ENCODE peak calls at places on chromosomes 13 and 19, in five cellular contexts. E is heart left ventricle, M is body of pancreas, L is lower leg skin, D is hepatocyte. Q is an unnamed sample.

GRCh38 chr13:30037766-30038165 is 187.3 kb upstream of the UBL3 start:
- DNase-seq in L (no peak), M (no peak), D (no peak), E (no peak), Q (no peak)

GRCh38 chr19:42229855-42230331 is 9.8 kb downstream of the ZNF526 start:
- DNase-seq in M (no peak), D (no peak), L (no peak), E (no peak), Q (no peak)

GRCh38 chr13:50015263-50015662 is at the start of gene KCNRG:
- DNase-seq in L (no peak), D (no peak), M (no peak), E (no peak), Q (no peak)

GRCh38 chr13:35552172-35552844 is 75.8 kb upstream of the MAB21L1 start:
- DNase-seq in D (no peak), M (no peak), E (no peak), L (no peak), Q (no peak)

GRCh38 chr13:26919311-26919710 is 158.7 kb upstream of the GPR12 start:
- DNase-seq in L (no peak), D (no peak), E (no peak), M (no peak), Q (no peak)

GRCh38 chr13:30169442-30169841 is 137.9 kb downstream of the KATNAL1 start:
- DNase-seq in L (no peak), E (no peak), M (no peak), D (no peak), Q (no peak)

GRCh38 chr19:34265221-34265650 is 10.9 kb downstream of the GARRE1 start:
- DNase-seq in D (no peak), L (no peak), E (peak), M (peak), Q (peak)

GRCh38 chr19:4830768-4831265 is 695 bp downstream of the TICAM1 start:
- DNase-seq in D (no peak), M (no peak), L (no peak), E (no peak), Q (no peak)

GRCh38 chr19:40592170-40592569 is 9.0 kb upstream of the LTBP4 start:
- DNase-seq in E (no peak), L (no peak), D (no peak), M (no peak), Q (no peak)

GRCh38 chr19:501646-502045 is 5.4 kb downstream of the MADCAM1 start:
- DNase-seq in L (no peak), E (no peak), D (peak), M (no peak), Q (no peak)

GRCh38 chr19:498591-498950 is 2.3 kb downstream of the MADCAM1 start:
- DNase-seq in M (no peak), E (no peak), D (peak), L (no peak), Q (peak)

GRCh38 chr19:497861-498590 is 1.7 kb downstream of the MADCAM1 start:
- DNase-seq in E (no peak), M (no peak), D (peak), L (no peak), Q (peak)

GRCh38 chr19:497476-497860 is 1.2 kb downstream of the MADCAM1 start:
- DNase-seq in D (no peak), M (no peak), E (no peak), L (no peak), Q (no peak)

DNA sequence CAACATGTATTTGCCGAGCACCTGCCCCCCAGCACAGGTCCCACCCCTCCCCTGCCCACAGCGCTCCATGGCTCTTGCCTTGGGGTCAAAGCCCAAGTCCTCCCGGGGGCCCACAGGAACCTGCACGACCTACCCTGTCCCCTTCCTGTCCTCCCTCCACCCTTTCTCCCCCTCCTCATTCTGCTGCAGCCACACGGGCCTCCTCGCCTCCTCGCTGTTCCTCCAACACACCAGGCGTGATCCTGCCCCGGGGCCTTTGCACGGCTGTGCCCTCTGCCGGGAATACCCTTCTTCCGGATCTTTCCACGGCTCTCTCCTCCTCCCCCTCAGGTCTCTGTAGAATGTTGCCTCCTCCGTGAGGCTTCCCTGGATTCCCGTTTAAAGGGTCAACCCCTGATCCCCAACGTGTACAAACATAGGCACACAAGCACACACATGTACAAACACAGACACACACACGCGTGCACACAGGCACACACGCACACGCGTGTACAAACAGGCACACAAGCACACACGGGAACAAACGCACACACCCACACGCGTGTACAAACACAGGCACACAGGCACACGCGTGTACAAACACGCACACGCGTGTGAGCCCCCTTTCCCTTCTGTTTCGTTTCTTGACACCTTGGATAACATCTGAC is 2.8 kb downstream of the MADCAM1 start:
- DNase-seq in L (no peak), D (peak), E (no peak), M (no peak), Q (no peak)
- H3K4me3 ChIP-seq in L (no peak), D (no peak), E (no peak), M (no peak), Q (no peak)

GRCh38 chr13:20140487-20140886 is 20.4 kb downstream of the GJA3 start:
- DNase-seq in D (no peak), E (no peak), M (no peak), L (no peak), Q (no peak)
- H3K4me3 ChIP-seq in D (no peak), E (no peak), M (no peak), L (no peak), Q (no peak)

GRCh38 chr19:38386300-38386967 is 1.4 kb downstream of the GGN start:
- DNase-seq in M (no peak), D (peak), L (no peak), E (no peak), Q (no peak)
- H3K4me3 ChIP-seq in M (no peak), D (no peak), L (no peak), E (peak), Q (no peak)

DNA sequence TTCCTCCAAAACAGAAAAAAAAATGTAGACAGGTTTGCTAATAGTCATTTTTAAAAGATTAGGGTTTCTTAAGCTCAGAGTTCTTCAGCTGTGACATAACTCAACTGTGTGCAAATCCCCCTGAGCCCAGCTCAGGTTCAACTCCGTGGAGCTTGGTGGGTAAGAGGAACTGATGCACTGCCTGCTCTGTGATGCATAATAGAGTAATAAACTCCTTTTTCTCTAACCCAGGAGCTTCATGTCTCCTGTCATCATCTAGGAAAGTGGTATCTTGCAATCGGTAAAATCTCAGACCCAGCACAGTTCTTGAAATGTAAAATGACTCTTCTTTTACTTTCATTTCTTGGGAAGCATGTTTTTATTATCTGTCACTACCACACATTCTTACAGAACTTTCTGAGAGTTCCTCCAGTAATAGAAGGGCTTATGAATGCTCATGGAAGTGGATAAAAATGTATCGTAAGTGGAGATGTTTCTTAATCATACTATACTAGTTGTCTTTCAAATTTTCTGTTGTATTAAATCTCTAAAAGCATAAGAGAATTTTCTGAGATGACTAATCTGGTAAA is 123.8 kb upstream of the PCDH9 start:
- DNase-seq in L (no peak), M (no peak), D (no peak), E (no peak), Q (no peak)
- H3K4me3 ChIP-seq in L (no peak), M (no peak), D (no peak), E (peak), Q (no peak)

DNA sequence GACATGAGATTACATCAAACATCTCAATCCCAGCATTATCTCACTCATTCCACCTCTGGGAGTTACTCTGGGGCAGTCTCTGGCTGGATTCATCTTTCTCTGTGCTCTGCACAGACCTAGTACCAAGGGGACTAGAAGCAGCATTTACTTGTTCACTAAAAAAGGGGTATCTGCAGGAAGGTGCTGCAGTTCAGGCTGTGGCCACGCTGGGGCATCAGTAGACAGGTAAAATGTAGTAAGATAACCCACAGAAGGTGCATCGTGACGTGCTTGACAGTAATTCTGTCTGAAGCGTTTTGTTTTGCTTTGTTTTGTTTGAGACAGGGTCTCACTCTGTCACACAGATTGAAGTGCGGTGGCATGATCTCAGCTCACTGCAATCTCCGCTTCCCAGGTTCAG is 29.3 kb downstream of the ZNF564 start:
- DNase-seq in E (no peak), D (no peak), L (no peak), M (no peak), Q (peak)
- H3K4me3 ChIP-seq in E (no peak), D (no peak), L (no peak), M (no peak), Q (no peak)

Q was measured in BE2C.